ENCODE peak calls at places on chromosomes 6 and 20, in five cellular contexts. One of them, this sample, is unnamed.

GRCh38 chr6:167993169-167993568 is 4.3 kb upstream of the KIF25 start:
- DNase-seq in IMR-90: no peak
- DNase-seq in HepG2: no peak
- DNase-seq in K562: no peak
- DNase-seq in GM12878: no peak
- DNase-seq in this sample: no peak

GRCh38 chr6:4973972-4974885 is 29.6 kb downstream of the RPP40 start:
- DNase-seq in IMR-90: peak; percentile 72
- DNase-seq in HepG2: no peak
- DNase-seq in K562: no peak
- DNase-seq in GM12878: no peak
- DNase-seq in this sample: no peak

GRCh38 chr6:125913864-125914351 is 42.7 kb upstream of the HINT3 start:
- DNase-seq in IMR-90: peak; percentile 100
- DNase-seq in HepG2: no peak
- DNase-seq in K562: no peak
- DNase-seq in GM12878: no peak
- DNase-seq in this sample: peak; percentile 93

GRCh38 chr6:139962663-139963314 is 588.3 kb upstream of the CITED2 start:
- DNase-seq in IMR-90: no peak
- DNase-seq in HepG2: no peak
- DNase-seq in K562: no peak
- DNase-seq in GM12878: no peak
- DNase-seq in this sample: no peak

GRCh38 chr6:13402711-13403110 is 74.4 kb upstream of the TBC1D7 start:
- DNase-seq in IMR-90: no peak
- DNase-seq in HepG2: no peak
- DNase-seq in K562: no peak
- DNase-seq in GM12878: no peak
- DNase-seq in this sample: no peak

GRCh38 chr20:38665886-38666285 is 58.4 kb upstream of the SLC32A1 start:
- DNase-seq in IMR-90: no peak
- DNase-seq in HepG2: no peak
- DNase-seq in K562: no peak
- DNase-seq in GM12878: no peak
- DNase-seq in this sample: no peak

GRCh38 chr6:152721956-152722355 is 24.3 kb downstream of the MYCT1 start:
- DNase-seq in IMR-90: no peak
- DNase-seq in HepG2: no peak
- DNase-seq in K562: no peak
- DNase-seq in GM12878: no peak
- DNase-seq in this sample: no peak

GRCh38 chr6:93858213-93858612 is 438.9 kb upstream of the EPHA7 start:
- DNase-seq in IMR-90: no peak
- DNase-seq in HepG2: no peak
- DNase-seq in K562: no peak
- DNase-seq in GM12878: no peak
- DNase-seq in this sample: no peak

GRCh38 chr20:10474606-10475184 is 39.6 kb downstream of the SLX4IP start:
- DNase-seq in IMR-90: no peak
- DNase-seq in HepG2: no peak
- DNase-seq in K562: no peak
- DNase-seq in GM12878: no peak
- DNase-seq in this sample: no peak

GRCh38 chr20:56766528-56766927 is 137.4 kb downstream of the TFAP2C start:
- DNase-seq in IMR-90: no peak
- DNase-seq in HepG2: no peak
- DNase-seq in K562: no peak
- DNase-seq in GM12878: no peak
- DNase-seq in this sample: no peak

GRCh38 chr6:47083586-47084047 is 41.5 kb upstream of the ADGRF1 start:
- DNase-seq in IMR-90: peak; percentile 36
- DNase-seq in HepG2: peak; percentile 86
- DNase-seq in K562: no peak
- DNase-seq in GM12878: no peak
- DNase-seq in this sample: no peak

GRCh38 chr20:56554869-56555268 is 21.8 kb downstream of the FAM209B start:
- DNase-seq in IMR-90: peak; percentile 90
- DNase-seq in HepG2: peak; percentile 92
- DNase-seq in K562: peak; percentile 61
- DNase-seq in GM12878: peak; percentile 83
- DNase-seq in this sample: peak; percentile 92

GRCh38 chr6:134168580-134169223 is 116.3 kb upstream of the SLC2A12 start:
- DNase-seq in IMR-90: peak; percentile 61
- DNase-seq in HepG2: no peak
- DNase-seq in K562: no peak
- DNase-seq in GM12878: no peak
- DNase-seq in this sample: no peak

GRCh38 chr20:47573586-47573985 is 71.9 kb downstream of the NCOA3 start:
- DNase-seq in IMR-90: no peak
- DNase-seq in HepG2: no peak
- DNase-seq in K562: no peak
- DNase-seq in GM12878: no peak
- DNase-seq in this sample: no peak

GRCh38 chr6:81979767-81980166 is 227.3 kb upstream of the TENT5A start:
- DNase-seq in IMR-90: no peak
- DNase-seq in HepG2: no peak
- DNase-seq in K562: no peak
- DNase-seq in GM12878: no peak
- DNase-seq in this sample: no peak

GRCh38 chr6:45618259-45618658 is 240.5 kb upstream of the SUPT3H start:
- DNase-seq in IMR-90: no peak
- DNase-seq in HepG2: no peak
- DNase-seq in K562: no peak
- DNase-seq in GM12878: no peak
- DNase-seq in this sample: no peak

GRCh38 chr6:64984947-64985346 is 722.1 kb downstream of the EYS start:
- DNase-seq in IMR-90: no peak
- DNase-seq in HepG2: no peak
- DNase-seq in K562: no peak
- DNase-seq in GM12878: no peak
- DNase-seq in this sample: no peak

GRCh38 chr6:156976144-156977088 is 199.2 kb downstream of the ARID1B start:
- DNase-seq in IMR-90: no peak
- DNase-seq in HepG2: no peak
- DNase-seq in K562: no peak
- DNase-seq in GM12878: no peak
- DNase-seq in this sample: no peak
- H3K4me3 ChIP-seq in IMR-90: peak overlapping the region; percentile 37
- H3K4me3 ChIP-seq in HepG2: no peak overlapping the region
- H3K4me3 ChIP-seq in K562: no peak overlapping the region
- H3K4me3 ChIP-seq in GM12878: peak overlapping the region; percentile 51
- H3K4me3 ChIP-seq in this sample: no peak overlapping the region

GRCh38 chr6:3628143-3628840 is 123.2 kb downstream of the PXDC1 start:
- DNase-seq in IMR-90: no peak
- DNase-seq in HepG2: no peak
- DNase-seq in K562: no peak
- DNase-seq in GM12878: no peak
- DNase-seq in this sample: no peak
- TF ChIP-seq BHLHE40 in IMR-90: no peak
- TF ChIP-seq BHLHE40 in HepG2: no peak
- TF ChIP-seq BHLHE40 in K562: no peak
- TF ChIP-seq BHLHE40 in GM12878: no peak
- TF ChIP-seq BHLHE40 in this sample: no peak

GRCh38 chr20:46311039-46311650 is 2.8 kb upstream of the CDH22 start:
- DNase-seq in IMR-90: no peak
- DNase-seq in HepG2: peak; percentile 58
- DNase-seq in K562: no peak
- DNase-seq in GM12878: no peak
- DNase-seq in this sample: no peak

GRCh38 chr20:46311719-46312074 is 3.4 kb upstream of the CDH22 start:
- DNase-seq in IMR-90: no peak
- DNase-seq in HepG2: no peak
- DNase-seq in K562: no peak
- DNase-seq in GM12878: no peak
- DNase-seq in this sample: no peak

GRCh38 chr20:46312075-46312944 is 4.0 kb upstream of the CDH22 start:
- DNase-seq in IMR-90: no peak
- DNase-seq in HepG2: peak; percentile 24
- DNase-seq in K562: peak; percentile 86
- DNase-seq in GM12878: no peak
- DNase-seq in this sample: no peak

GRCh38 chr20:46315311-46315710 is 7.0 kb upstream of the CDH22 start:
- DNase-seq in IMR-90: no peak
- DNase-seq in HepG2: no peak
- DNase-seq in K562: no peak
- DNase-seq in GM12878: no peak
- DNase-seq in this sample: no peak

GRCh38 chr20:46312945-46313861 is 4.9 kb upstream of the CDH22 start:
- DNase-seq in IMR-90: no peak
- DNase-seq in HepG2: no peak
- DNase-seq in K562: no peak
- DNase-seq in GM12878: no peak
- DNase-seq in this sample: no peak
- H3K4me3 ChIP-seq in IMR-90: no peak overlapping the region
- H3K4me3 ChIP-seq in HepG2: peak overlapping the region; percentile 30
- H3K4me3 ChIP-seq in K562: peak overlapping the region; percentile 40
- H3K4me3 ChIP-seq in GM12878: no peak overlapping the region
- H3K4me3 ChIP-seq in this sample: peak overlapping the region; percentile 5

GRCh38 chr20:40564997-40565680 is 123.9 kb downstream of the MAFB start:
- DNase-seq in IMR-90: peak; percentile 51
- DNase-seq in HepG2: no peak
- DNase-seq in K562: no peak
- DNase-seq in GM12878: no peak
- DNase-seq in this sample: peak; percentile 38

GRCh38 chr20:40561187-40561586 is 127.8 kb downstream of the MAFB start:
- DNase-seq in IMR-90: no peak
- DNase-seq in HepG2: no peak
- DNase-seq in K562: no peak
- DNase-seq in GM12878: no peak
- DNase-seq in this sample: no peak

GRCh38 chr20:40565681-40566040 is 123.4 kb downstream of the MAFB start:
- DNase-seq in IMR-90: no peak
- DNase-seq in HepG2: no peak
- DNase-seq in K562: no peak
- DNase-seq in GM12878: no peak
- DNase-seq in this sample: no peak

GRCh38 chr20:40563296-40563950 is 125.6 kb downstream of the MAFB start:
- DNase-seq in IMR-90: no peak
- DNase-seq in HepG2: no peak
- DNase-seq in K562: peak; percentile 34
- DNase-seq in GM12878: no peak
- DNase-seq in this sample: peak; percentile 19

GRCh38 chr20:40562031-40562430 is 127.0 kb downstream of the MAFB start:
- DNase-seq in IMR-90: no peak
- DNase-seq in HepG2: no peak
- DNase-seq in K562: no peak
- DNase-seq in GM12878: no peak
- DNase-seq in this sample: no peak
- TF ChIP-seq BHLHE40 in IMR-90: no peak
- TF ChIP-seq BHLHE40 in HepG2: no peak
- TF ChIP-seq BHLHE40 in K562: no peak
- TF ChIP-seq BHLHE40 in GM12878: no peak
- TF ChIP-seq BHLHE40 in this sample: no peak